ENCODE peak calls at places on chromosome 3, in six cellular contexts. One of them, this sample, is unnamed.

GRCh38 chr3:149860881-149861280 is 47.9 kb downstream of the RNF13 start:
- DNase-seq in fibroblast of mammary gland: no peak
- DNase-seq in non-pigmented ciliary epithelial cell: no peak
- DNase-seq in NCI-H1105: no peak
- DNase-seq in SW480: no peak
- DNase-seq in occipital lobe: no peak
- DNase-seq in this sample: no peak

GRCh38 chr3:81393251-81393650 is 368.2 kb downstream of the GBE1 start:
- DNase-seq in fibroblast of mammary gland: no peak
- DNase-seq in non-pigmented ciliary epithelial cell: no peak
- DNase-seq in NCI-H1105: no peak
- DNase-seq in SW480: no peak
- DNase-seq in occipital lobe: no peak
- DNase-seq in this sample: no peak

GRCh38 chr3:53708001-53708621 is 138.1 kb downstream of the CHDH start:
- DNase-seq in fibroblast of mammary gland: no peak
- DNase-seq in non-pigmented ciliary epithelial cell: no peak
- DNase-seq in NCI-H1105: no peak
- DNase-seq in SW480: no peak
- DNase-seq in occipital lobe: no peak
- DNase-seq in this sample: no peak

GRCh38 chr3:120393761-120394160 is 44.6 kb upstream of the LRRC58 start:
- DNase-seq in fibroblast of mammary gland: no peak
- DNase-seq in non-pigmented ciliary epithelial cell: no peak
- DNase-seq in NCI-H1105: no peak
- DNase-seq in SW480: no peak
- DNase-seq in occipital lobe: no peak
- DNase-seq in this sample: no peak

GRCh38 chr3:73556520-73557371 is 68.0 kb downstream of the PDZRN3 start:
- DNase-seq in fibroblast of mammary gland: peak
- DNase-seq in non-pigmented ciliary epithelial cell: no peak
- DNase-seq in NCI-H1105: no peak
- DNase-seq in SW480: no peak
- DNase-seq in occipital lobe: no peak
- DNase-seq in this sample: no peak

GRCh38 chr3:184581331-184582210 is 20.0 kb downstream of the EPHB3 start:
- DNase-seq in fibroblast of mammary gland: no peak
- DNase-seq in non-pigmented ciliary epithelial cell: no peak
- DNase-seq in NCI-H1105: no peak
- DNase-seq in SW480: no peak
- DNase-seq in occipital lobe: no peak
- DNase-seq in this sample: no peak

GRCh38 chr3:128413413-128414205 is 53.1 kb downstream of the DNAJB8 start:
- DNase-seq in fibroblast of mammary gland: no peak
- DNase-seq in non-pigmented ciliary epithelial cell: no peak
- DNase-seq in NCI-H1105: no peak
- DNase-seq in SW480: no peak
- DNase-seq in occipital lobe: no peak
- DNase-seq in this sample: no peak

GRCh38 chr3:47889001-47889757 is 86.2 kb downstream of the DHX30 start:
- DNase-seq in fibroblast of mammary gland: no peak
- DNase-seq in non-pigmented ciliary epithelial cell: no peak
- DNase-seq in NCI-H1105: no peak
- DNase-seq in SW480: no peak
- DNase-seq in occipital lobe: no peak
- DNase-seq in this sample: no peak

GRCh38 chr3:175585898-175586297 is 726.8 kb downstream of the NAALADL2 start:
- DNase-seq in fibroblast of mammary gland: peak
- DNase-seq in non-pigmented ciliary epithelial cell: peak
- DNase-seq in NCI-H1105: no peak
- DNase-seq in SW480: peak
- DNase-seq in occipital lobe: no peak
- DNase-seq in this sample: no peak

GRCh38 chr3:123728014-123728413 is 143.2 kb upstream of the HACD2 start:
- DNase-seq in fibroblast of mammary gland: peak
- DNase-seq in non-pigmented ciliary epithelial cell: no peak
- DNase-seq in NCI-H1105: no peak
- DNase-seq in SW480: no peak
- DNase-seq in occipital lobe: no peak
- DNase-seq in this sample: no peak

GRCh38 chr3:101998256-101998926 is 149.1 kb downstream of the NFKBIZ start:
- DNase-seq in fibroblast of mammary gland: peak
- DNase-seq in non-pigmented ciliary epithelial cell: no peak
- DNase-seq in NCI-H1105: no peak
- DNase-seq in SW480: no peak
- DNase-seq in occipital lobe: no peak
- DNase-seq in this sample: no peak

GRCh38 chr3:161132391-161132790 is 27.2 kb upstream of the B3GALNT1 start:
- DNase-seq in fibroblast of mammary gland: no peak
- DNase-seq in non-pigmented ciliary epithelial cell: no peak
- DNase-seq in NCI-H1105: no peak
- DNase-seq in SW480: no peak
- DNase-seq in occipital lobe: no peak
- DNase-seq in this sample: no peak

GRCh38 chr3:146625117-146625775 is 20.1 kb upstream of the PLSCR5 start:
- DNase-seq in fibroblast of mammary gland: peak
- DNase-seq in non-pigmented ciliary epithelial cell: no peak
- DNase-seq in NCI-H1105: no peak
- DNase-seq in SW480: no peak
- DNase-seq in occipital lobe: no peak
- DNase-seq in this sample: no peak

GRCh38 chr3:78281381-78281780 is 1241.5 kb downstream of the ROBO2 start:
- DNase-seq in fibroblast of mammary gland: no peak
- DNase-seq in non-pigmented ciliary epithelial cell: no peak
- DNase-seq in NCI-H1105: no peak
- DNase-seq in SW480: no peak
- DNase-seq in occipital lobe: no peak
- DNase-seq in this sample: no peak

GRCh38 chr3:130014526-130014925 is 40.0 kb downstream of the TRH start:
- DNase-seq in fibroblast of mammary gland: peak
- DNase-seq in non-pigmented ciliary epithelial cell: no peak
- DNase-seq in NCI-H1105: no peak
- DNase-seq in SW480: no peak
- DNase-seq in occipital lobe: no peak
- DNase-seq in this sample: no peak

GRCh38 chr3:11154036-11154952 is at the start of gene HRH1:
- DNase-seq in fibroblast of mammary gland: no peak
- DNase-seq in non-pigmented ciliary epithelial cell: no peak
- DNase-seq in NCI-H1105: peak
- DNase-seq in SW480: peak
- DNase-seq in occipital lobe: no peak
- DNase-seq in this sample: no peak

GRCh38 chr3:193768069-193768391 is 175.0 kb downstream of the OPA1 start:
- DNase-seq in fibroblast of mammary gland: peak
- DNase-seq in non-pigmented ciliary epithelial cell: no peak
- DNase-seq in NCI-H1105: no peak
- DNase-seq in SW480: no peak
- DNase-seq in occipital lobe: no peak
- DNase-seq in this sample: no peak

GRCh38 chr3:11291808-11292207 is 19.6 kb downstream of the ATG7 start:
- DNase-seq in fibroblast of mammary gland: no peak
- DNase-seq in non-pigmented ciliary epithelial cell: no peak
- DNase-seq in NCI-H1105: no peak
- DNase-seq in SW480: no peak
- DNase-seq in occipital lobe: no peak
- DNase-seq in this sample: no peak

GRCh38 chr3:116058844-116059243 is 386.4 kb downstream of the LSAMP start:
- DNase-seq in fibroblast of mammary gland: no peak
- DNase-seq in non-pigmented ciliary epithelial cell: no peak
- DNase-seq in NCI-H1105: no peak
- DNase-seq in SW480: no peak
- DNase-seq in occipital lobe: no peak
- DNase-seq in this sample: no peak

GRCh38 chr3:184543848-184544512 is 17.6 kb upstream of the EPHB3 start:
- DNase-seq in fibroblast of mammary gland: peak
- DNase-seq in non-pigmented ciliary epithelial cell: peak
- DNase-seq in NCI-H1105: peak
- DNase-seq in SW480: peak
- DNase-seq in occipital lobe: peak
- DNase-seq in this sample: peak

GRCh38 chr3:4850211-4850927 is 128.9 kb upstream of the BHLHE40 start:
- DNase-seq in fibroblast of mammary gland: no peak
- DNase-seq in non-pigmented ciliary epithelial cell: no peak
- DNase-seq in NCI-H1105: no peak
- DNase-seq in SW480: no peak
- DNase-seq in occipital lobe: no peak
- DNase-seq in this sample: no peak

This sample was measured in activated CD4-positive, CD25-positive, alpha-beta regulatory T cell treated with anti-CD3 and anti-CD28 coated beads, Interleukin-2, amount 50 U/mL, for 16 hours.